ENCODE peak calls at places on chromosome 3, in four cellular contexts. C is retina, J is IMR-90, T is retinal pigment epithelial cell. B is an unnamed sample.

GRCh38 chr3:30628931-30629590 is 22.7 kb downstream of the TGFBR2 start:
- DNase-seq in C (no peak), J (no peak), T (no peak), B (no peak)

GRCh38 chr3:123799544-123800351 is 84.4 kb downstream of the MYLK start:
- DNase-seq in C (peak), J (peak), T (peak), B (no peak)

GRCh38 chr3:143548449-143548848 is 299.8 kb downstream of the SLC9A9 start:
- DNase-seq in C (no peak), J (no peak), T (no peak), B (no peak)

GRCh38 chr3:16313955-16314645 is 49.1 kb downstream of the OXNAD1 start:
- DNase-seq in C (no peak), J (no peak), T (no peak), B (no peak)

GRCh38 chr3:105899528-105899927 is 30.7 kb upstream of the CBLB start:
- DNase-seq in C (no peak), J (peak), T (no peak), B (no peak)

GRCh38 chr3:113141543-113141942 is 69.8 kb upstream of the BOC start:
- DNase-seq in C (no peak), J (no peak), T (no peak), B (no peak)

GRCh38 chr3:52721002-52721741 is 15.3 kb downstream of the SPCS1 start:
- DNase-seq in C (no peak), J (no peak), T (no peak), B (no peak)

GRCh38 chr3:143035466-143036214 is 34.3 kb downstream of the U2SURP start:
- DNase-seq in C (no peak), J (peak), T (no peak), B (no peak)

GRCh38 chr3:8712045-8712870 is 21.3 kb upstream of the CAV3 start:
- DNase-seq in C (no peak), J (peak), T (no peak), B (no peak)

GRCh38 chr3:71732637-71733036 is 7.4 kb upstream of the EIF4E3 start:
- DNase-seq in C (no peak), J (no peak), T (no peak), B (no peak)

GRCh38 chr3:89038864-89039263 is 68.6 kb upstream of the EPHA3 start:
- DNase-seq in C (no peak), J (no peak), T (no peak), B (no peak)

GRCh38 chr3:65944252-65944651 is 94.5 kb downstream of the MAGI1 start:
- DNase-seq in C (no peak), J (no peak), T (no peak), B (no peak)

GRCh38 chr3:126151562-126152302 is 28.7 kb downstream of the ALDH1L1 start:
- DNase-seq in C (no peak), J (no peak), T (no peak), B (no peak)

GRCh38 chr3:168431436-168431835 is 335.7 kb upstream of the GOLIM4 start:
- DNase-seq in C (no peak), J (no peak), T (peak), B (no peak)

GRCh38 chr3:127307431-127307830 is 19.6 kb upstream of the PRR20G start:
- DNase-seq in C (no peak), J (no peak), T (no peak), B (no peak)

GRCh38 chr3:6805236-6805635 is 55.7 kb upstream of the GRM7 start:
- DNase-seq in C (no peak), J (no peak), T (no peak), B (no peak)

GRCh38 chr3:111735271-111735758 is 123.8 kb upstream of the PHLDB2 start:
- DNase-seq in C (no peak), J (peak), T (peak), B (no peak)

GRCh38 chr3:104198136-104198535 is 1168.6 kb upstream of the ALCAM start:
- DNase-seq in C (no peak), J (no peak), T (peak), B (no peak)

GRCh38 chr3:138195491-138195890 is 8.4 kb downstream of the ARMC8 start:
- DNase-seq in C (no peak), J (no peak), T (no peak), B (no peak)

GRCh38 chr3:185176756-185177359 is 24.0 kb upstream of the C3orf70 start:
- DNase-seq in C (peak), J (peak), T (no peak), B (no peak)

GRCh38 chr3:67605377-67605776 is 49.0 kb downstream of the SUCLG2 start:
- DNase-seq in C (no peak), J (peak), T (no peak), B (no peak)

GRCh38 chr3:105365171-105365535 is 1.6 kb upstream of the ALCAM start:
- DNase-seq in C (no peak), J (no peak), T (no peak), B (no peak)

B was measured in activated CD4-positive, alpha-beta T cell treated with anti-CD3 and anti-CD28 coated beads, Interleukin-2, amount 50 U/mL, for 24 hours.